ENCODE peak calls at places on chromosome 20, in five cellular contexts. One of them, this sample, is unnamed.

GRCh38 chr20:34907616-34908469 is 31.4 kb downstream of the ACSS2 start:
- DNase-seq in CD8-positive, alpha-beta T cell: no peak
- DNase-seq in body of pancreas: peak
- DNase-seq in ecto neural progenitor cell: no peak
- DNase-seq in activated naive CD4-positive, alpha-beta T cell treated with Interleukin-2 at 50 U/mL for 16 hours: no peak
- DNase-seq in this sample: peak

GRCh38 chr20:32497589-32498224 is 87.4 kb downstream of the NOL4L start:
- DNase-seq in ecto neural progenitor cell: no peak
- DNase-seq in activated naive CD4-positive, alpha-beta T cell treated with Interleukin-2 at 50 U/mL for 16 hours: no peak
- DNase-seq in body of pancreas: no peak
- DNase-seq in CD8-positive, alpha-beta T cell: no peak
- DNase-seq in this sample: peak

GRCh38 chr20:50645253-50646068 is 45.9 kb downstream of the RIPOR3 start:
- DNase-seq in CD8-positive, alpha-beta T cell: no peak
- DNase-seq in ecto neural progenitor cell: peak
- DNase-seq in body of pancreas: peak
- DNase-seq in activated naive CD4-positive, alpha-beta T cell treated with Interleukin-2 at 50 U/mL for 16 hours: no peak
- DNase-seq in this sample: peak

GRCh38 chr20:59170406-59171349 is 7.1 kb downstream of the ZNF831 start:
- DNase-seq in activated naive CD4-positive, alpha-beta T cell treated with Interleukin-2 at 50 U/mL for 16 hours: no peak
- DNase-seq in body of pancreas: no peak
- DNase-seq in CD8-positive, alpha-beta T cell: no peak
- DNase-seq in ecto neural progenitor cell: peak
- DNase-seq in this sample: no peak

GRCh38 chr20:59421920-59422637 is 121.7 kb downstream of the EDN3 start:
- DNase-seq in CD8-positive, alpha-beta T cell: no peak
- DNase-seq in ecto neural progenitor cell: no peak
- DNase-seq in activated naive CD4-positive, alpha-beta T cell treated with Interleukin-2 at 50 U/mL for 16 hours: no peak
- DNase-seq in body of pancreas: no peak
- DNase-seq in this sample: no peak

GRCh38 chr20:5835234-5835845 is 85.1 kb downstream of the SHLD1 start:
- DNase-seq in CD8-positive, alpha-beta T cell: no peak
- DNase-seq in activated naive CD4-positive, alpha-beta T cell treated with Interleukin-2 at 50 U/mL for 16 hours: peak
- DNase-seq in ecto neural progenitor cell: no peak
- DNase-seq in body of pancreas: peak
- DNase-seq in this sample: no peak

GRCh38 chr20:415820-416322 is 7.8 kb downstream of the RBCK1 start:
- DNase-seq in activated naive CD4-positive, alpha-beta T cell treated with Interleukin-2 at 50 U/mL for 16 hours: no peak
- DNase-seq in ecto neural progenitor cell: no peak
- DNase-seq in CD8-positive, alpha-beta T cell: no peak
- DNase-seq in body of pancreas: no peak
- DNase-seq in this sample: no peak

GRCh38 chr20:41408131-41408789 is 41.6 kb upstream of the EMILIN3 start:
- DNase-seq in activated naive CD4-positive, alpha-beta T cell treated with Interleukin-2 at 50 U/mL for 16 hours: no peak
- DNase-seq in ecto neural progenitor cell: no peak
- DNase-seq in body of pancreas: no peak
- DNase-seq in CD8-positive, alpha-beta T cell: no peak
- DNase-seq in this sample: no peak

GRCh38 chr20:58375796-58376195 is 13.2 kb upstream of the VAPB start:
- DNase-seq in activated naive CD4-positive, alpha-beta T cell treated with Interleukin-2 at 50 U/mL for 16 hours: no peak
- DNase-seq in ecto neural progenitor cell: peak
- DNase-seq in body of pancreas: no peak
- DNase-seq in CD8-positive, alpha-beta T cell: no peak
- DNase-seq in this sample: no peak

GRCh38 chr20:36792422-36792821 is 18.9 kb upstream of the DSN1 start:
- DNase-seq in body of pancreas: no peak
- DNase-seq in ecto neural progenitor cell: peak
- DNase-seq in CD8-positive, alpha-beta T cell: no peak
- DNase-seq in activated naive CD4-positive, alpha-beta T cell treated with Interleukin-2 at 50 U/mL for 16 hours: no peak
- DNase-seq in this sample: peak

This sample was measured in islet precursor cell.